ENCODE peak calls at places on chromosomes 3 and 15, in eight cellular contexts. B is IMR-90; T is effector memory CD4-positive, alpha-beta T cell; P is foreskin keratinocyte; W is CD4-positive, alpha-beta memory T cell; G is kidney; S is brain microvascular endothelial cell; H is HCT116. F is an unnamed sample.

GRCh38 chr3:165669502-165669901 is 167.7 kb downstream of the BCHE start:
- DNase-seq in B (peak; percentile 33), T (no peak), P (peak; percentile 20), W (no peak), G (no peak), S (no peak), H (no peak), F (no peak)

GRCh38 chr3:26064297-26064696 is 274.4 kb downstream of the OXSM start:
- DNase-seq in B (no peak), T (no peak), P (no peak), W (no peak), G (no peak), S (no peak), H (no peak), F (no peak)

GRCh38 chr3:168073842-168074311 is 21.8 kb downstream of the GOLIM4 start:
- DNase-seq in B (no peak), T (no peak), P (no peak), W (no peak), G (no peak), S (no peak), H (no peak), F (no peak)

GRCh38 chr3:179045719-179046402 is 25.7 kb downstream of the ZMAT3 start:
- DNase-seq in B (no peak), T (no peak), P (no peak), W (no peak), G (no peak), S (no peak), H (no peak), F (no peak)

GRCh38 chr15:57472861-57473260 is 96.6 kb downstream of the CGNL1 start:
- DNase-seq in B (peak; percentile 21), T (no peak), P (no peak), W (no peak), G (no peak), S (no peak), H (no peak), F (no peak)

GRCh38 chr3:64728428-64728827 is 40.6 kb upstream of the ADAMTS9 start:
- DNase-seq in B (no peak), T (no peak), P (no peak), W (no peak), G (no peak), S (no peak), H (no peak), F (no peak)

GRCh38 chr15:64224508-64224907 is 61.7 kb upstream of the PPIB start:
- DNase-seq in B (peak; percentile 66), T (no peak), P (no peak), W (no peak), G (no peak), S (peak; percentile 18), H (no peak), F (no peak)

GRCh38 chr3:19702416-19703078 is 231.5 kb downstream of the EFHB start:
- DNase-seq in B (no peak), T (no peak), P (no peak), W (no peak), G (peak; percentile 63), S (no peak), H (no peak), F (no peak)

GRCh38 chr15:98154863-98155262 is 194.4 kb downstream of the ARRDC4 start:
- DNase-seq in B (peak; percentile 0), T (no peak), P (peak; percentile 99), W (no peak), G (no peak), S (peak; percentile 34), H (no peak), F (no peak)

GRCh38 chr3:144444546-144444945 is 472.9 kb downstream of the DIPK2A start:
- DNase-seq in B (no peak), T (no peak), P (no peak), W (no peak), G (no peak), S (no peak), H (no peak), F (no peak)

GRCh38 chr3:128549283-128550112 is 56.5 kb upstream of the GATA2 start:
- DNase-seq in B (peak; percentile 76), T (no peak), P (peak; percentile 30), W (no peak), G (peak; percentile 97), S (peak; percentile 24), H (no peak), F (peak; percentile 64)
- H3K27ac ChIP-seq in B (peak overlapping the region; percentile 63), T (no peak overlapping the region), P (no peak overlapping the region), W (no peak overlapping the region), G (peak overlapping the region; percentile 63), S (no peak overlapping the region), H (no peak overlapping the region), F (peak overlapping the region; percentile 72)

GRCh38 chr15:40464595-40465185 is 6.1 kb upstream of the CHST14 start:
- DNase-seq in B (no peak), T (no peak), P (no peak), W (no peak), G (no peak), S (no peak), H (no peak), F (no peak)
- H3K27ac ChIP-seq in B (no peak overlapping the region), T (no peak overlapping the region), P (no peak overlapping the region), W (no peak overlapping the region), G (no peak overlapping the region), S (no peak overlapping the region), H (no peak overlapping the region), F (no peak overlapping the region)

GRCh38 chr15:55398243-55398642 is 9.9 kb downstream of the CCPG1 start:
- DNase-seq in B (no peak), T (no peak), P (no peak), W (no peak), G (no peak), S (no peak), H (no peak), F (no peak)
- H3K27ac ChIP-seq in B (no peak overlapping the region), T (no peak overlapping the region), P (no peak overlapping the region), W (no peak overlapping the region), G (no peak overlapping the region), S (no peak overlapping the region), H (no peak overlapping the region), F (no peak overlapping the region)

GRCh38 chr15:51054535-51054934 is 40.2 kb downstream of the TNFAIP8L3 start:
- DNase-seq in B (no peak), T (no peak), P (no peak), W (no peak), G (no peak), S (no peak), H (no peak), F (no peak)

GRCh38 chr15:51048308-51048707 is 46.4 kb downstream of the TNFAIP8L3 start:
- DNase-seq in B (no peak), T (no peak), P (no peak), W (no peak), G (no peak), S (no peak), H (no peak), F (no peak)

GRCh38 chr15:51053571-51053970 is 41.1 kb downstream of the TNFAIP8L3 start:
- DNase-seq in B (no peak), T (no peak), P (no peak), W (no peak), G (no peak), S (no peak), H (no peak), F (no peak)

GRCh38 chr15:51046799-51047449 is 47.8 kb downstream of the TNFAIP8L3 start:
- DNase-seq in B (peak; percentile 39), T (no peak), P (no peak), W (no peak), G (peak; percentile 87), S (peak; percentile 28), H (no peak), F (peak; percentile 52)

DNA sequence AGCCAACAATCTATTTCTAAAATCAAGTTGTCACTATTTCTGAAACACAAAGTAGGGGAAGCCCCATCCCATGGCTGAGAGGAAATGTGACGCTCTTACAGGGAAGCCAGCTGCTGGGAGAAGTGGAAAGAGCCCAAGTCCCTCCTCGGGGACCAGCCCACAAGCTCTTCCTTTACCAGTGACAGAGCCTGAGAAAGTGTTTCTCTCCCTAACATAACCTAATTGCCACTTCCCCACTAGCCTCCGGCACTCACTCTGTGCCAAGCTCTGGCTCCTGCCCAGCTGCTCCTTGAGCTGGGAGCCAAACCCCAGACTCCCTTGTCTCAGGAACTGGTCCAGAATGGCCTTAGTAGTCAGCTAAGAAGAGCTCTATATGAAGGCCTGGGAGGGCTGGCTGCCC is 42.9 kb downstream of the TNFAIP8L3 start:
- DNase-seq in B (no peak), T (no peak), P (no peak), W (no peak), G (peak; percentile 76), S (no peak), H (no peak), F (no peak)
- H3K27ac ChIP-seq in B (no peak overlapping the region), T (no peak overlapping the region), P (no peak overlapping the region), W (no peak overlapping the region), G (no peak overlapping the region), S (no peak overlapping the region), H (no peak overlapping the region), F (no peak overlapping the region)

DNA sequence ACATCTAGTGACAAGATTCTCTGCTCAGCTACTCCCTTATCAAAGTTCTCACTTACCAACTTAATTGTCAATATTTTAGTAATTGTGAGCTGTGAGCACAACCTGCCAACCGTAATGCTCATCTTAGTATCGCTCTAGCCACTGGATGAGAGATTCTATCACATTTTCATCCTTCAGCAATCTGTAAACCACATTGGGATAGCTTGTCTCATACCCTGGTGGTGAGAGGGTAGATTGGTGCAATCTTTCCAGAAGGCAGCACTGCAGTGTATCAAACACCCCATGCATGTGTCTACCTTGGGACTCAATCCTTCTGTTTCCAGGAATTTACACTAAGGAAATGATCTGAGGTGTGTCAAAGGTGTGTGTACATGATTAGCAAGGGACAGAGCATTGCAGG is 18.9 kb upstream of the ATP8B4 start:
- DNase-seq in B (peak; percentile 27), T (no peak), P (no peak), W (no peak), G (no peak), S (no peak), H (no peak), F (no peak)
- H3K27ac ChIP-seq in B (peak overlapping the region; percentile 31), T (no peak overlapping the region), P (peak overlapping the region; percentile 73), W (no peak overlapping the region), G (no peak overlapping the region), S (peak overlapping the region; percentile 48), H (no peak overlapping the region), F (no peak overlapping the region)

GRCh38 chr3:12658593-12659058 is 5.3 kb downstream of the RAF1 start:
- DNase-seq in B (peak; percentile 80), T (no peak), P (peak; percentile 57), W (no peak), G (no peak), S (no peak), H (no peak), F (no peak)
- H3K27ac ChIP-seq in B (peak overlapping the region; percentile 86), T (no peak overlapping the region), P (no peak overlapping the region), W (no peak overlapping the region), G (no peak overlapping the region), S (no peak overlapping the region), H (peak overlapping the region; percentile 27), F (no peak overlapping the region)

F was measured in adrenal gland.